ENCODE peak calls at places on chromosomes 13 and 19, in six cellular contexts. W is esophagus muscularis mucosa, N is thoracic aorta, D is A673, S is heart left ventricle, R is SK-N-SH. K is an unnamed sample.

GRCh38 chr19:36528921-36529518 is 949 bp upstream of the ZNF260 start:
- DNase-seq in S (no peak), N (no peak), W (no peak), R (peak; percentile 25), D (peak; percentile 14), K (no peak)

GRCh38 chr19:44430956-44431355 is 17.3 kb downstream of the ZNF229 start:
- DNase-seq in R (no peak), W (no peak), D (no peak), S (no peak), N (no peak), K (no peak)

GRCh38 chr13:99382428-99383133 is 75.4 kb upstream of the GPR183 start:
- DNase-seq in N (no peak), D (no peak), R (no peak), S (no peak), W (no peak), K (peak; percentile 33)

GRCh38 chr19:35936738-35937268 is 629 bp downstream of the LRFN3 start:
- DNase-seq in S (no peak), D (no peak), W (no peak), R (no peak), N (no peak), K (no peak)

GRCh38 chr19:17055636-17056035 is 19.6 kb downstream of the HAUS8 start:
- DNase-seq in S (no peak), N (no peak), R (no peak), W (no peak), D (no peak), K (no peak)

GRCh38 chr19:55676889-55677505 is 2.0 kb downstream of the EPN1 start:
- DNase-seq in S (no peak), R (no peak), D (no peak), N (no peak), W (no peak), K (no peak)

GRCh38 chr19:28341810-28342350 is 871.1 kb downstream of the UQCRFS1 start:
- DNase-seq in N (no peak), W (peak; percentile 68), S (no peak), D (no peak), R (no peak), K (no peak)

GRCh38 chr19:44792286-44792685 is 14.6 kb downstream of the CBLC start:
- DNase-seq in R (no peak), W (no peak), N (no peak), D (no peak), S (no peak), K (no peak)

GRCh38 chr13:50699874-50700663 is 143.4 kb downstream of the DLEU7 start:
- DNase-seq in D (no peak), R (no peak), N (no peak), S (no peak), W (no peak), K (no peak)

GRCh38 chr19:1608414-1609391 is 3.4 kb upstream of the UQCR11 start:
- DNase-seq in R (peak; percentile 32), D (no peak), N (no peak), W (no peak), S (peak; percentile 58), K (no peak)

GRCh38 chr19:18308948-18309325 is 13.9 kb downstream of the LSM4 start:
- DNase-seq in D (no peak), W (no peak), R (no peak), N (no peak), S (no peak), K (no peak)

GRCh38 chr19:30516111-30516510 is 143.9 kb downstream of the ZNF536 start:
- DNase-seq in D (no peak), S (no peak), R (no peak), W (no peak), N (no peak), K (no peak)

GRCh38 chr13:113648218-113648615 is 9.8 kb downstream of the ATP4B start:
- DNase-seq in N (no peak), R (no peak), D (no peak), W (no peak), S (no peak), K (no peak)

GRCh38 chr19:39409886-39410619 is 2.4 kb upstream of the PLEKHG2 start:
- DNase-seq in S (peak; percentile 93), W (no peak), N (no peak), R (peak; percentile 73), D (no peak), K (peak; percentile 71)

GRCh38 chr19:1098177-1099051 is 3.2 kb upstream of the POLR2E start:
- DNase-seq in D (no peak), W (no peak), S (no peak), N (no peak), R (no peak), K (no peak)

GRCh38 chr13:52600666-52601065 is 41.6 kb upstream of the HNRNPA1L2 start:
- DNase-seq in S (no peak), W (no peak), R (no peak), N (no peak), D (no peak), K (no peak)

GRCh38 chr19:23957660-23958281 is 43.1 kb downstream of the ZNF726 start:
- DNase-seq in D (no peak), S (no peak), R (no peak), N (no peak), W (no peak), K (no peak)

GRCh38 chr13:47094734-47095434 is 198.0 kb upstream of the HTR2A start:
- DNase-seq in W (no peak), N (no peak), R (no peak), D (no peak), S (no peak), K (no peak)

GRCh38 chr19:5273782-5274181 is 66.8 kb downstream of the PTPRS start:
- DNase-seq in D (no peak), W (no peak), R (no peak), S (no peak), N (no peak), K (no peak)

DNA sequence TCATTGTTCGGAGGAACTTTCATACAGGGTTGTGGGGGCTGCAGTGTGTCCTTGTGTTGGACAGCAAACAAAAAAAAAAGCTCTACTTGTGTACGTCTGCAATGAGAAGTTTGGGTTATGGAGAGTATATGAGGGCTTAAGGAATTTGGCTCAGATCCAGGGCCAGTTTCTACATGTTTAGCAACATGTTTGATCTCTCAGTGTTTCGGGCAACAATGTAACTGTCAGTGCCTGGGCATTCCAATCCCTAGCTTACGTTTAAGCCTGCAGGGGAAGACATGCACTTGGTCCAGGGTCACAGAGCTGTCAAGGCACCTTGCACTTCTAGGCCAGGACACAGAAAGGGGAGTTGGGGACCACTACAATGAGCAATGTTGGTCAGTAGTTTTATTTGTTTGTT is 13.9 kb downstream of the ZNF543 start:
- DNase-seq in R (no peak), W (no peak), N (no peak), D (peak; percentile 10), S (no peak), K (no peak)
- H3K9me3 ChIP-seq in R (no peaks in the 10 kb centered on the region), W (no peaks in the 10 kb centered on the region), N (peaks cover 18% of the 10 kb centered on the region), D (no peaks in the 10 kb centered on the region), S (no peaks in the 10 kb centered on the region), K (no peaks in the 10 kb centered on the region)

DNA sequence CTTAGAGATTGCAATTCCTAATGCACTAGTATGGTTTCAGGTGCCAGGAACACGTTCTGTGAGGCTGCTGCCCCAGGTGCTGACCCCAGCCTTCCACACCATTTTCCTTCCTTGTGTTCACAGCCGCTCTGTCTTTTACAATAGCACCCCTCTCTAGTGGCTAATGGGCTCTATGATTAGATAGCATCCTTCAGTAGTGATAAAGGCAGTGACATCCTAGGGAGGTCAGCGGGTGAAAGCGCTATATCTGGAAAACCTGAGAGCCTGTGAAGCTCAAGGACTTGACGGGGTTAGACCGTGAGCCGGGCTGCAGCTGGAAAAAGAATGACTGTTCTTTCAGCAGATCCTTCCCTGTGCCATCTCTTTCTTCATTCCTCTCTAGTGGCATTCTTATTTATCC is 21.7 kb downstream of the ALOX5AP start:
- DNase-seq in W (no peak), S (no peak), R (peak; percentile 46), N (no peak), D (no peak), K (no peak)
- H3K4me1 ChIP-seq in W (no peaks in the 10 kb centered on the region), S (no peaks in the 10 kb centered on the region), R (peaks cover 9% of the 10 kb centered on the region), N (no peaks in the 10 kb centered on the region), D (no peaks in the 10 kb centered on the region), K (no peaks in the 10 kb centered on the region)

GRCh38 chr19:11239377-11240000 is at the start of gene ANGPTL8:
- DNase-seq in W (no peak), R (no peak), D (no peak), S (no peak), N (no peak), K (no peak)
- H3K4me3 ChIP-seq in W (no peak within 1 kb of the TSS), R (no peak within 1 kb of the TSS), D (no peak within 1 kb of the TSS), S (no peak within 1 kb of the TSS), N (no peak within 1 kb of the TSS), K (no peak within 1 kb of the TSS)

GRCh38 chr19:50406829-50407228 is 11.9 kb upstream of the SPIB start:
- DNase-seq in S (no peak), R (no peak), W (no peak), N (no peak), D (no peak), K (no peak)
- H3K9me3 ChIP-seq in S (no peaks in the 10 kb centered on the region), R (no peaks in the 10 kb centered on the region), W (no peaks in the 10 kb centered on the region), N (no peaks in the 10 kb centered on the region), D (no peaks in the 10 kb centered on the region), K (no peaks in the 10 kb centered on the region)

DNA sequence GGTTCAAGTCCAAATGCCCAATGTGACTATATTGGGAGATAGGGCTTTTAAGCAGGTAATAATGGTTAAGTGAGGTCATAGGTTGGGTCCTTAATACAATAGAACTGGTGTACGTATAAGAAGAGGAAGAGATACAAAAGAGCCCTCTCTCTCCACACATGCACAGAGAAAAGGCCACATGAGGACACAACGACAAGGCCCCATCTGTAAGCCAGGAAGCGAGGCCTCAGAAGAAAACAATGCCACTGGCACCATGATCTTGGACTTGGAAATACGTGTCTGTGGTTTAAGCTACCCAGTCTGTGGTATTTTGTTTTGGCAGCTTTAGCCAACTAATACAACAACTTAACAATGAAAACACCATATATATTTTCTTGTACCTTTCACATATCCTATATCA is 23.4 kb upstream of the RFC3 start:
- DNase-seq in W (no peak), N (no peak), D (no peak), R (no peak), S (no peak), K (no peak)
- H3K4me1 ChIP-seq in W (peaks cover 25% of the 10 kb centered on the region), N (no peaks in the 10 kb centered on the region), D (no peaks in the 10 kb centered on the region), R (no peaks in the 10 kb centered on the region), S (no peaks in the 10 kb centered on the region), K (no peaks in the 10 kb centered on the region)

GRCh38 chr13:74128171-74128767 is 5.9 kb downstream of the KLF12 start:
- DNase-seq in R (no peak), S (no peak), D (no peak), N (no peak), W (no peak), K (no peak)

GRCh38 chr13:74132768-74133656 is 1.2 kb downstream of the KLF12 start:
- DNase-seq in D (peak; percentile 47), S (no peak), N (no peak), W (no peak), R (peak; percentile 48), K (peak; percentile 4)

GRCh38 chr13:74131206-74131605 is 3.0 kb downstream of the KLF12 start:
- DNase-seq in R (no peak), N (no peak), D (no peak), S (no peak), W (no peak), K (no peak)

GRCh38 chr13:74132152-74132767 is 1.9 kb downstream of the KLF12 start:
- DNase-seq in W (no peak), R (no peak), S (no peak), N (no peak), D (no peak), K (peak; percentile 36)

GRCh38 chr13:74129500-74130144 is 4.6 kb downstream of the KLF12 start:
- DNase-seq in R (no peak), S (no peak), W (peak; percentile 57), D (peak; percentile 81), N (no peak), K (peak; percentile 13)
- H3K4me3 ChIP-seq in R (no peak overlapping the region), S (no peak overlapping the region), W (no peak overlapping the region), D (no peak overlapping the region), N (peak overlapping the region; percentile 3), K (peak overlapping the region; percentile 11)

K was measured in effector memory CD4-positive, alpha-beta T cell.